ENCODE peak calls at places on chromosomes 12 and 14, in nine cellular contexts. Z is nephron progenitor cell; C is ureter; O is activated T-helper 9 cell treated with anti-CD3 and anti-CD28 coated beads, Interleukin-2, amount 50 U/mL, for 16 hours; Q is A172; N is NCI-H510A; I is upper lobe of right lung; D is iPS-NIHi11; E is Calu3. B is an unnamed sample.
A peak's percentile ranks its signal among the peaks of the same experiment; 100 is the strongest.

GRCh38 chr12:95151821-95152220 is 65.4 kb downstream of the FGD6 start:
- DNase-seq in C (no peak), Z (no peak), E (no peak), O (no peak), D (no peak), I (no peak), Q (no peak), N (no peak), B (no peak)

GRCh38 chr14:102840801-102841528 is 63.7 kb downstream of the TRAF3 start:
- DNase-seq in D (no peak), Z (no peak), I (no peak), O (no peak), E (no peak), C (no peak), N (no peak), Q (no peak), B (no peak)

GRCh38 chr14:32009221-32009620 is 67.9 kb upstream of the ARHGAP5 start:
- DNase-seq in E (no peak), D (no peak), C (no peak), Z (no peak), N (no peak), O (no peak), Q (no peak), I (no peak), B (no peak)

GRCh38 chr12:14836336-14837210 is 6.8 kb downstream of the ART4 start:
- DNase-seq in D (no peak), E (peak; percentile 11), Q (peak; percentile 80), O (no peak), C (no peak), N (no peak), I (no peak), Z (no peak), B (no peak)

GRCh38 chr12:30816742-30817465 is 62.2 kb upstream of the CAPRIN2 start:
- DNase-seq in C (no peak), O (no peak), N (no peak), E (no peak), Q (no peak), D (no peak), Z (no peak), I (no peak), B (no peak)

GRCh38 chr14:87286191-87286590 is 706.8 kb downstream of the GALC start:
- DNase-seq in O (no peak), Z (no peak), N (no peak), D (no peak), C (no peak), Q (no peak), E (no peak), I (no peak), B (no peak)

GRCh38 chr12:12228402-12228801 is 38.4 kb downstream of the LRP6 start:
- DNase-seq in C (no peak), Q (no peak), I (no peak), D (no peak), O (no peak), Z (no peak), N (no peak), E (no peak), B (no peak)

GRCh38 chr12:131014343-131014742 is 60.6 kb downstream of the ADGRD1 start:
- DNase-seq in N (no peak), I (no peak), Z (no peak), D (no peak), Q (no peak), C (no peak), E (no peak), O (no peak), B (no peak)

GRCh38 chr14:43934102-43934501 is 573.0 kb downstream of the FSCB start:
- DNase-seq in I (no peak), Z (no peak), N (no peak), O (no peak), D (no peak), C (no peak), E (no peak), Q (no peak), B (no peak)

GRCh38 chr12:96719671-96720362 is 187.2 kb upstream of the NEDD1 start:
- DNase-seq in N (peak; percentile 69), Q (peak; percentile 44), D (no peak), C (no peak), Z (no peak), I (no peak), E (peak; percentile 19), O (no peak), B (peak; percentile 96)

GRCh38 chr12:46442239-46442638 is 69.7 kb upstream of the SLC38A2 start:
- DNase-seq in D (no peak), E (no peak), Z (no peak), N (no peak), I (no peak), O (no peak), C (no peak), Q (no peak), B (no peak)